ENCODE peak calls at places on chromosomes 5 and 9, in ten cellular contexts. L is fibroblast of the aortic adventitia; W is cardiac muscle cell; F is left cardiac atrium; Q is activated T-helper 1 cell treated with anti-CD3 and anti-CD28 coated beads, Interleukin-12 subunit alpha, Interleukin-12 subunit beta, Interleukin-2, Interleukin-4 antibody, amounts not matched to agents 30 ng/mL and 10 ng/mL and 1 ng/mL, durations not matched to agents 14 hours and 24 hours and 36 hours; S is astrocyte of the hippocampus; B is CD8-positive, alpha-beta memory T cell; P is GM04503; H is left lung; V is activated CD4-positive, CD25-positive, alpha-beta regulatory T cell. M is an unnamed sample.
A peak's percentile ranks its signal among the peaks of the same experiment; 100 is the strongest.

GRCh38 chr9:95102001-95102433 is 215.5 kb downstream of the FANCC start:
- DNase-seq in H (no peak), W (no peak), L (no peak), V (no peak), Q (no peak), F (no peak), B (no peak), P (no peak), S (peak; percentile 86), M (no peak)

GRCh38 chr9:98259791-98260190 is 4.3 kb upstream of the TBC1D2 start:
- DNase-seq in Q (no peak), H (no peak), V (no peak), L (no peak), W (no peak), F (no peak), B (no peak), S (no peak), P (no peak), M (no peak)

GRCh38 chr5:66958984-66959641 is 237.5 kb downstream of the CD180 start:
- DNase-seq in F (peak; percentile 44), H (no peak), B (no peak), W (peak; percentile 77), L (peak; percentile 76), S (peak; percentile 82), P (peak; percentile 61), V (no peak), Q (no peak), M (peak; percentile 20)

GRCh38 chr5:154758977-154759376 is 3.8 kb downstream of the LARP1 start:
- DNase-seq in H (no peak), P (no peak), S (no peak), Q (no peak), L (no peak), F (no peak), W (no peak), B (no peak), V (no peak), M (no peak)

GRCh38 chr5:58235279-58235678 is 224.6 kb downstream of the PLK2 start:
- DNase-seq in F (no peak), L (peak; percentile 84), B (no peak), S (no peak), Q (no peak), V (no peak), H (no peak), W (no peak), P (peak; percentile 68), M (no peak)

GRCh38 chr9:132160802-132161742 is 786 bp upstream of the NTNG2 start:
- DNase-seq in B (peak; percentile 65), W (no peak), Q (peak; percentile 57), H (peak; percentile 85), P (no peak), V (no peak), S (peak; percentile 68), L (peak; percentile 80), F (no peak), M (peak; percentile 16)

GRCh38 chr5:52893863-52894262 is 95.3 kb upstream of the ITGA2 start:
- DNase-seq in P (no peak), Q (no peak), V (no peak), B (no peak), H (no peak), L (no peak), W (no peak), F (no peak), S (no peak), M (no peak)

GRCh38 chr5:107526-107925 is 15.6 kb downstream of the PLEKHG4B start:
- DNase-seq in W (no peak), S (no peak), L (no peak), P (no peak), H (no peak), F (no peak), V (no peak), Q (no peak), B (no peak), M (no peak)

GRCh38 chr5:163473613-163474243 is 13.3 kb downstream of the HMMR start:
- DNase-seq in B (no peak), H (no peak), Q (no peak), V (no peak), P (no peak), S (no peak), F (no peak), W (no peak), L (peak; percentile 61), M (peak; percentile 18)

GRCh38 chr5:32320576-32320975 is 7.8 kb upstream of the MTMR12 start:
- DNase-seq in S (no peak), H (no peak), F (no peak), W (no peak), V (no peak), L (no peak), P (no peak), B (no peak), Q (no peak), M (no peak)

GRCh38 chr5:146662229-146662628 is 146.2 kb upstream of the GPR151 start:
- DNase-seq in S (no peak), F (no peak), V (no peak), H (no peak), W (no peak), P (no peak), Q (no peak), B (peak; percentile 36), L (peak; percentile 58), M (peak; percentile 51)

GRCh38 chr5:57221049-57221568 is 47.2 kb downstream of the GPBP1 start:
- DNase-seq in V (no peak), H (no peak), Q (peak; percentile 17), L (peak; percentile 82), S (peak; percentile 75), P (peak; percentile 14), B (peak; percentile 58), F (no peak), W (peak; percentile 63), M (peak; percentile 83)

GRCh38 chr5:176515396-176515795 is 21.8 kb downstream of the RNF44 start:
- DNase-seq in S (no peak), B (no peak), H (peak; percentile 7), Q (no peak), P (no peak), V (no peak), L (no peak), W (no peak), F (no peak), M (no peak)

GRCh38 chr9:35072461-35073275 is at the start of gene VCP:
- DNase-seq in S (peak; percentile 100), B (peak; percentile 98), Q (peak; percentile 97), W (peak; percentile 99), F (peak; percentile 99), H (peak; percentile 97), L (peak; percentile 99), P (peak; percentile 99), V (peak; percentile 83), M (peak; percentile 100)

GRCh38 chr5:34411470-34412346 is 244.4 kb upstream of the RAI14 start:
- DNase-seq in V (no peak), B (no peak), F (no peak), Q (no peak), P (no peak), S (no peak), L (peak; percentile 39), H (no peak), W (no peak), M (no peak)

GRCh38 chr5:172110260-172110815 is 77.7 kb downstream of the STK10 start:
- DNase-seq in L (no peak), B (no peak), P (no peak), W (no peak), H (no peak), Q (no peak), S (no peak), V (no peak), F (no peak), M (no peak)

GRCh38 chr5:1789838-1790462 is 9.7 kb downstream of the MRPL36 start:
- DNase-seq in Q (no peak), S (peak; percentile 76), B (no peak), V (no peak), P (no peak), L (peak; percentile 89), H (no peak), W (no peak), F (no peak), M (peak; percentile 80)

GRCh38 chr5:96433066-96433447 is at the start of gene PCSK1:
- DNase-seq in B (no peak), Q (no peak), F (no peak), V (no peak), S (peak; percentile 11), H (no peak), P (no peak), L (no peak), W (no peak), M (no peak)

GRCh38 chr5:6632324-6632930 is 417 bp downstream of the NSUN2 start:
- DNase-seq in B (no peak), H (no peak), W (no peak), F (peak; percentile 43), V (no peak), S (peak; percentile 59), L (peak; percentile 20), Q (no peak), P (no peak), M (no peak)

GRCh38 chr5:61631438-61631941 is 299.4 kb downstream of the ZSWIM6 start:
- DNase-seq in P (no peak), H (no peak), L (peak; percentile 54), W (peak; percentile 58), S (peak; percentile 85), V (no peak), B (no peak), F (peak; percentile 76), Q (no peak), M (peak; percentile 51)

GRCh38 chr9:129473523-129474244 is 147.2 kb downstream of the C9orf50 start:
- DNase-seq in L (peak; percentile 89), H (peak; percentile 31), W (no peak), F (peak; percentile 71), Q (no peak), B (no peak), P (no peak), S (no peak), V (no peak), M (no peak)

GRCh38 chr5:1161832-1162229 is 39.6 kb upstream of the SLC6A19 start:
- DNase-seq in W (no peak), S (peak; percentile 71), H (peak; percentile 82), F (peak; percentile 69), V (no peak), Q (no peak), P (no peak), B (no peak), L (no peak), M (no peak)

GRCh38 chr9:137302176-137303030 is at the start of gene NRARP:
- DNase-seq in W (peak; percentile 95), V (peak; percentile 95), P (no peak), L (peak; percentile 54), S (peak; percentile 94), H (peak; percentile 95), F (peak; percentile 95), B (peak; percentile 81), Q (peak; percentile 91), M (peak; percentile 82)

GRCh38 chr5:59760798-59761348 is 132.7 kb downstream of the PDE4D start:
- DNase-seq in V (no peak), L (peak; percentile 20), Q (no peak), B (no peak), P (no peak), F (no peak), W (no peak), S (peak; percentile 54), H (no peak), M (peak; percentile 88)

GRCh38 chr5:53017794-53018391 is 28.7 kb downstream of the ITGA2 start:
- DNase-seq in F (no peak), B (no peak), W (no peak), P (no peak), S (no peak), L (no peak), Q (no peak), V (no peak), H (no peak), M (no peak)

GRCh38 chr5:55030220-55030619 is 6.2 kb downstream of the GZMK start:
- DNase-seq in Q (no peak), F (no peak), L (no peak), B (no peak), S (no peak), W (no peak), H (no peak), V (no peak), P (no peak), M (no peak)